ENCODE peak calls at places on chromosomes 13 and 19, in nine cellular contexts. One of them, this sample, is unnamed.

GRCh38 chr19:47778954-47779351 is 450 bp downstream of the SELENOW start:
- DNase-seq in GDM1: no peak
- DNase-seq in D721Med: no peak
- DNase-seq in right lobe of liver: peak; percentile 58
- DNase-seq in occipital lobe: no peak
- DNase-seq in LHCN-M2: no peak
- DNase-seq in germinal center: no peak
- DNase-seq in EL: no peak
- DNase-seq in T-helper 17 cell: no peak
- DNase-seq in this sample: no peak

GRCh38 chr13:46516624-46517318 is 36.2 kb upstream of the LRCH1 start:
- DNase-seq in GDM1: no peak
- DNase-seq in D721Med: no peak
- DNase-seq in right lobe of liver: no peak
- DNase-seq in occipital lobe: no peak
- DNase-seq in LHCN-M2: peak; percentile 49
- DNase-seq in germinal center: no peak
- DNase-seq in EL: no peak
- DNase-seq in T-helper 17 cell: no peak
- DNase-seq in this sample: peak; percentile 27

GRCh38 chr19:58544591-58545285 is 874 bp downstream of the TRIM28 start:
- DNase-seq in GDM1: no peak
- DNase-seq in D721Med: peak; percentile 49
- DNase-seq in right lobe of liver: no peak
- DNase-seq in occipital lobe: no peak
- DNase-seq in LHCN-M2: peak; percentile 43
- DNase-seq in germinal center: peak; percentile 87
- DNase-seq in EL: no peak
- DNase-seq in T-helper 17 cell: peak; percentile 69
- DNase-seq in this sample: no peak

GRCh38 chr19:49999371-50000010 is 25.7 kb downstream of the VRK3 start:
- DNase-seq in GDM1: no peak
- DNase-seq in D721Med: no peak
- DNase-seq in right lobe of liver: no peak
- DNase-seq in occipital lobe: no peak
- DNase-seq in LHCN-M2: no peak
- DNase-seq in germinal center: no peak
- DNase-seq in EL: no peak
- DNase-seq in T-helper 17 cell: no peak
- DNase-seq in this sample: no peak

GRCh38 chr13:79194272-79194671 is 211.8 kb downstream of the RBM26 start:
- DNase-seq in GDM1: no peak
- DNase-seq in D721Med: no peak
- DNase-seq in right lobe of liver: no peak
- DNase-seq in occipital lobe: no peak
- DNase-seq in LHCN-M2: no peak
- DNase-seq in germinal center: peak; percentile 45
- DNase-seq in EL: no peak
- DNase-seq in T-helper 17 cell: no peak
- DNase-seq in this sample: no peak

GRCh38 chr19:4737955-4738580 is 14.4 kb upstream of the DPP9 start:
- DNase-seq in GDM1: no peak
- DNase-seq in D721Med: no peak
- DNase-seq in right lobe of liver: no peak
- DNase-seq in occipital lobe: no peak
- DNase-seq in LHCN-M2: no peak
- DNase-seq in germinal center: no peak
- DNase-seq in EL: no peak
- DNase-seq in T-helper 17 cell: no peak
- DNase-seq in this sample: no peak

GRCh38 chr19:10404888-10405808 is 1.8 kb upstream of the CDC37 start:
- DNase-seq in GDM1: no peak
- DNase-seq in D721Med: no peak
- DNase-seq in right lobe of liver: no peak
- DNase-seq in occipital lobe: no peak
- DNase-seq in LHCN-M2: no peak
- DNase-seq in germinal center: no peak
- DNase-seq in EL: no peak
- DNase-seq in T-helper 17 cell: no peak
- DNase-seq in this sample: no peak

GRCh38 chr13:79989251-79989661 is 351.7 kb downstream of the SPRY2 start:
- DNase-seq in GDM1: no peak
- DNase-seq in D721Med: no peak
- DNase-seq in right lobe of liver: no peak
- DNase-seq in occipital lobe: no peak
- DNase-seq in LHCN-M2: no peak
- DNase-seq in germinal center: no peak
- DNase-seq in EL: peak; percentile 70
- DNase-seq in T-helper 17 cell: no peak
- DNase-seq in this sample: no peak

GRCh38 chr19:3968556-3969434 is 2.1 kb downstream of the DAPK3 start:
- DNase-seq in GDM1: no peak
- DNase-seq in D721Med: no peak
- DNase-seq in right lobe of liver: peak; percentile 75
- DNase-seq in occipital lobe: no peak
- DNase-seq in LHCN-M2: peak; percentile 98
- DNase-seq in germinal center: no peak
- DNase-seq in EL: peak; percentile 100
- DNase-seq in T-helper 17 cell: no peak
- DNase-seq in this sample: peak; percentile 51

GRCh38 chr19:57239982-57240310 is 486 bp upstream of the ZNF805 start:
- DNase-seq in GDM1: no peak
- DNase-seq in D721Med: no peak
- DNase-seq in right lobe of liver: no peak
- DNase-seq in occipital lobe: no peak
- DNase-seq in LHCN-M2: no peak
- DNase-seq in germinal center: no peak
- DNase-seq in EL: no peak
- DNase-seq in T-helper 17 cell: no peak
- DNase-seq in this sample: no peak

GRCh38 chr13:27619711-27620376 is 485 bp downstream of the LNX2 start:
- DNase-seq in GDM1: peak; percentile 43
- DNase-seq in D721Med: no peak
- DNase-seq in right lobe of liver: peak; percentile 65
- DNase-seq in occipital lobe: peak; percentile 63
- DNase-seq in LHCN-M2: peak; percentile 35
- DNase-seq in germinal center: peak; percentile 57
- DNase-seq in EL: peak; percentile 46
- DNase-seq in T-helper 17 cell: peak; percentile 16
- DNase-seq in this sample: no peak

GRCh38 chr19:36916991-36917390 is 859 bp downstream of the ZNF568 start:
- DNase-seq in GDM1: no peak
- DNase-seq in D721Med: no peak
- DNase-seq in right lobe of liver: no peak
- DNase-seq in occipital lobe: no peak
- DNase-seq in LHCN-M2: peak; percentile 69
- DNase-seq in germinal center: no peak
- DNase-seq in EL: peak; percentile 26
- DNase-seq in T-helper 17 cell: no peak
- DNase-seq in this sample: no peak

GRCh38 chr19:29841559-29842367 is 30.0 kb downstream of the CCNE1 start:
- DNase-seq in GDM1: no peak
- DNase-seq in D721Med: no peak
- DNase-seq in right lobe of liver: peak; percentile 25
- DNase-seq in occipital lobe: peak; percentile 48
- DNase-seq in LHCN-M2: peak; percentile 47
- DNase-seq in germinal center: no peak
- DNase-seq in EL: peak; percentile 62
- DNase-seq in T-helper 17 cell: no peak
- DNase-seq in this sample: peak; percentile 20

GRCh38 chr13:19587635-19588300 is 26.4 kb upstream of the TPTE2 start:
- DNase-seq in GDM1: peak; percentile 73
- DNase-seq in D721Med: no peak
- DNase-seq in right lobe of liver: no peak
- DNase-seq in occipital lobe: no peak
- DNase-seq in LHCN-M2: peak; percentile 17
- DNase-seq in germinal center: peak; percentile 21
- DNase-seq in EL: peak; percentile 70
- DNase-seq in T-helper 17 cell: no peak
- DNase-seq in this sample: peak; percentile 2

GRCh38 chr19:35869327-35870123 is 1.2 kb downstream of the APLP1 start:
- DNase-seq in GDM1: peak; percentile 75
- DNase-seq in D721Med: no peak
- DNase-seq in right lobe of liver: no peak
- DNase-seq in occipital lobe: peak; percentile 81
- DNase-seq in LHCN-M2: peak; percentile 53
- DNase-seq in germinal center: peak; percentile 81
- DNase-seq in EL: peak; percentile 78
- DNase-seq in T-helper 17 cell: peak; percentile 72
- DNase-seq in this sample: peak; percentile 99

GRCh38 chr13:99206873-99207272 is 6.2 kb downstream of the UBAC2 start:
- DNase-seq in GDM1: no peak
- DNase-seq in D721Med: no peak
- DNase-seq in right lobe of liver: no peak
- DNase-seq in occipital lobe: no peak
- DNase-seq in LHCN-M2: no peak
- DNase-seq in germinal center: no peak
- DNase-seq in EL: no peak
- DNase-seq in T-helper 17 cell: no peak
- DNase-seq in this sample: no peak

GRCh38 chr13:24670927-24671326 is 9.3 kb upstream of the ATP12A start:
- DNase-seq in GDM1: no peak
- DNase-seq in D721Med: no peak
- DNase-seq in right lobe of liver: no peak
- DNase-seq in occipital lobe: no peak
- DNase-seq in LHCN-M2: peak; percentile 23
- DNase-seq in germinal center: peak; percentile 18
- DNase-seq in EL: peak; percentile 35
- DNase-seq in T-helper 17 cell: no peak
- DNase-seq in this sample: no peak

GRCh38 chr19:1516395-1516753 is 3.6 kb upstream of the ADAMTSL5 start:
- DNase-seq in GDM1: no peak
- DNase-seq in D721Med: no peak
- DNase-seq in right lobe of liver: no peak
- DNase-seq in occipital lobe: no peak
- DNase-seq in LHCN-M2: no peak
- DNase-seq in germinal center: no peak
- DNase-seq in EL: no peak
- DNase-seq in T-helper 17 cell: no peak
- DNase-seq in this sample: no peak